ENCODE peak calls at places on chromosome 20, in six cellular contexts. L, Q, E, G, K and B are unnamed samples.

GRCh38 chr20:38231786-38232130 is 28.8 kb downstream of the KIAA1755 start:
- DNase-seq in K (peak; percentile 48), L (no peak), G (no peak), E (peak; percentile 78), Q (no peak), B (no peak)

GRCh38 chr20:63127700-63128364 is 88.1 kb downstream of the YTHDF1 start:
- DNase-seq in L (no peak), G (no peak), Q (peak; percentile 1), E (no peak), K (no peak), B (no peak)

GRCh38 chr20:17808357-17808756 is 108.6 kb downstream of the BANF2 start:
- DNase-seq in G (peak; percentile 69), E (peak; percentile 72), L (no peak), Q (no peak), K (peak; percentile 85), B (no peak)

GRCh38 chr20:63700199-63701050 is 4.0 kb downstream of the TNFRSF6B start:
- DNase-seq in Q (peak; percentile 2), K (no peak), G (peak; percentile 78), E (no peak), L (no peak), B (peak; percentile 41)

GRCh38 chr20:53819973-53820451 is 226.4 kb upstream of the ZNF217 start:
- DNase-seq in E (no peak), L (no peak), K (peak; percentile 35), Q (no peak), G (no peak), B (no peak)

GRCh38 chr20:56187791-56188190 is 60.7 kb upstream of the MC3R start:
- DNase-seq in E (no peak), L (no peak), G (no peak), Q (no peak), K (peak; percentile 63), B (no peak)

GRCh38 chr20:45833030-45833882 is at the start of gene SNX21:
- DNase-seq in L (peak; percentile 59), Q (peak; percentile 10), G (peak; percentile 96), K (peak; percentile 98), E (peak; percentile 99), B (no peak)

GRCh38 chr20:33437141-33437911 is 6.2 kb downstream of the SNTA1 start:
- DNase-seq in G (peak; percentile 74), L (no peak), E (peak; percentile 83), K (no peak), Q (no peak), B (no peak)

GRCh38 chr20:45163071-45163803 is 11.5 kb upstream of the PI3 start:
- DNase-seq in L (no peak), G (no peak), Q (no peak), E (no peak), K (no peak), B (no peak)

GRCh38 chr20:24705486-24705885 is 236.1 kb downstream of the SYNDIG1 start:
- DNase-seq in L (no peak), E (no peak), K (peak; percentile 58), G (no peak), Q (no peak), B (no peak)

GRCh38 chr20:59082077-59082740 is 39.6 kb upstream of the PRELID3B start:
- DNase-seq in E (peak; percentile 12), K (peak; percentile 25), G (no peak), L (no peak), Q (no peak), B (no peak)

GRCh38 chr20:12891643-12892042 is 117.1 kb upstream of the SPTLC3 start:
- DNase-seq in Q (no peak), L (no peak), G (no peak), K (peak; percentile 6), E (no peak), B (no peak)

GRCh38 chr20:63844384-63845025 is 13.4 kb upstream of the ZBTB46 start:
- DNase-seq in K (no peak), L (no peak), G (no peak), E (no peak), Q (no peak), B (no peak)

GRCh38 chr20:51562334-51563140 is 20.0 kb upstream of the NFATC2 start:
- DNase-seq in L (peak; percentile 37), Q (peak; percentile 11), K (peak; percentile 99), G (peak; percentile 90), E (peak; percentile 97), B (peak; percentile 79)

GRCh38 chr20:23257106-23257761 is 93.4 kb upstream of the NXT1 start:
- DNase-seq in K (peak; percentile 37), L (no peak), E (peak; percentile 32), G (no peak), Q (no peak), B (peak; percentile 43)

GRCh38 chr20:36307412-36308317 is 1.5 kb downstream of the DLGAP4 start:
- DNase-seq in L (no peak), Q (no peak), E (no peak), G (no peak), K (no peak), B (peak; percentile 57)

GRCh38 chr20:10716855-10717254 is 43.1 kb upstream of the JAG1 start:
- DNase-seq in Q (no peak), G (no peak), K (no peak), E (no peak), L (no peak), B (no peak)

GRCh38 chr20:9417665-9418064 is 96.7 kb upstream of the LAMP5 start:
- DNase-seq in E (peak; percentile 4), G (no peak), K (peak; percentile 54), Q (no peak), L (no peak), B (no peak)

GRCh38 chr20:53220482-53221307 is 248.5 kb downstream of the TSHZ2 start:
- DNase-seq in G (no peak), Q (no peak), K (no peak), L (no peak), E (no peak), B (no peak)

GRCh38 chr20:46931699-46932098 is 37.1 kb downstream of the EYA2 start:
- DNase-seq in L (no peak), Q (no peak), G (no peak), K (peak; percentile 40), E (no peak), B (no peak)

GRCh38 chr20:237479-237878 is 10.4 kb downstream of the DEFB129 start:
- DNase-seq in L (no peak), K (no peak), Q (no peak), E (peak; percentile 10), G (no peak), B (no peak)

GRCh38 chr20:17631576-17632319 is 50.3 kb downstream of the RRBP1 start:
- DNase-seq in L (no peak), E (no peak), K (no peak), Q (no peak), G (peak; percentile 45), B (no peak)

GRCh38 chr20:23586735-23587525 is 18.6 kb upstream of the CST9L start:
- DNase-seq in E (no peak), L (no peak), G (no peak), Q (no peak), K (no peak), B (no peak)

GRCh38 chr20:728022-728944 is 40.0 kb downstream of the SLC52A3 start:
- DNase-seq in Q (peak; percentile 15), E (peak; percentile 44), K (peak; percentile 17), G (no peak), L (peak; percentile 76), B (peak; percentile 87)

GRCh38 chr20:45044084-45044573 is 56.8 kb downstream of the KCNS1 start:
- DNase-seq in G (no peak), E (peak; percentile 92), Q (peak; percentile 33), L (peak; percentile 13), K (peak; percentile 83), B (no peak)

GRCh38 chr20:5040345-5040744 is 39.0 kb upstream of the SLC23A2 start:
- DNase-seq in K (no peak), L (no peak), G (no peak), E (no peak), Q (no peak), B (no peak)